ENCODE peak calls at places on chromosomes 16 and 17, in nine cellular contexts. L is Calu3, G is heart left ventricle, Z is left kidney, E is astrocyte of the spinal cord, Q is ascending aorta, Y is amniotic stem cell, X is GM12892, V is NCI-H526 treated with DMSO at 0.1 percent for 48 hours. C is an unnamed sample.

GRCh38 chr17:34126496-34126895 is 128.6 kb upstream of the CCL2 start:
- DNase-seq in L (no peak), G (no peak), Z (no peak), E (no peak), Q (no peak), Y (no peak), X (no peak), V (no peak), C (no peak)

GRCh38 chr17:50107790-50108414 is 12.8 kb downstream of the PDK2 start:
- DNase-seq in L (no peak), G (no peak), Z (no peak), E (no peak), Q (no peak), Y (peak; percentile 67), X (no peak), V (no peak), C (no peak)

GRCh38 chr17:79075861-79076406 is 1.3 kb downstream of the ENGASE start:
- DNase-seq in L (no peak), G (no peak), Z (no peak), E (no peak), Q (no peak), Y (no peak), X (no peak), V (no peak), C (no peak)

GRCh38 chr17:8939496-8940334 is 25.8 kb downstream of the PIK3R5 start:
- DNase-seq in L (no peak), G (no peak), Z (no peak), E (no peak), Q (no peak), Y (no peak), X (no peak), V (no peak), C (no peak)

GRCh38 chr17:68061512-68062313 is 26.2 kb downstream of the KPNA2 start:
- DNase-seq in L (no peak), G (no peak), Z (no peak), E (no peak), Q (no peak), Y (no peak), X (no peak), V (no peak), C (no peak)

GRCh38 chr16:65388592-65388991 is 266.7 kb upstream of the CDH11 start:
- DNase-seq in L (no peak), G (no peak), Z (no peak), E (peak; percentile 92), Q (no peak), Y (no peak), X (no peak), V (no peak), C (peak; percentile 14)

GRCh38 chr16:77500286-77500598 is 65.4 kb upstream of the ADAMTS18 start:
- DNase-seq in L (no peak), G (no peak), Z (no peak), E (no peak), Q (no peak), Y (no peak), X (no peak), V (no peak), C (no peak)

GRCh38 chr16:88461291-88462269 is 8.5 kb downstream of the ZFPM1 start:
- DNase-seq in L (no peak), G (no peak), Z (no peak), E (no peak), Q (no peak), Y (no peak), X (no peak), V (no peak), C (no peak)

GRCh38 chr17:29590979-29591736 is 1.7 kb upstream of the GIT1 start:
- DNase-seq in L (peak; percentile 40), G (no peak), Z (peak; percentile 79), E (no peak), Q (no peak), Y (no peak), X (no peak), V (peak; percentile 88), C (no peak)

GRCh38 chr17:4833941-4834501 is 881 bp downstream of the MINK1 start:
- DNase-seq in L (peak; percentile 13), G (peak; percentile 26), Z (peak; percentile 89), E (peak; percentile 16), Q (no peak), Y (no peak), X (no peak), V (no peak), C (no peak)

GRCh38 chr17:47231334-47231733 is 22.2 kb downstream of the MYL4 start:
- DNase-seq in L (no peak), G (no peak), Z (no peak), E (no peak), Q (no peak), Y (no peak), X (no peak), V (no peak), C (no peak)

GRCh38 chr17:38947189-38947588 is 20.0 kb downstream of the FBXO47 start:
- DNase-seq in L (no peak), G (no peak), Z (peak; percentile 39), E (no peak), Q (no peak), Y (no peak), X (no peak), V (no peak), C (no peak)

GRCh38 chr17:34858941-34859562 is 102.2 kb downstream of the CCT6B start:
- DNase-seq in L (no peak), G (no peak), Z (no peak), E (no peak), Q (no peak), Y (no peak), X (no peak), V (no peak), C (no peak)